ENCODE peak calls at places on chromosomes 13 and 19, in four cellular contexts. F is transverse colon, R is H1, L is HCT116. C is an unnamed sample.

GRCh38 chr13:112711528-112712265 is 21.9 kb downstream of the ATP11A start:
- DNase-seq in F (peak; percentile 78), L (peak; percentile 85), R (peak; percentile 86), C (no peak)

GRCh38 chr19:511101-511841 is 4.0 kb downstream of the TPGS1 start:
- DNase-seq in L (peak; percentile 83), F (peak; percentile 82), R (no peak), C (no peak)

GRCh38 chr19:1929051-1929742 is 11.8 kb upstream of the CSNK1G2 start:
- DNase-seq in R (no peak), L (peak; percentile 61), F (peak; percentile 88), C (no peak)

GRCh38 chr13:98482476-98483444 is 94.1 kb downstream of the STK24 start:
- DNase-seq in F (peak; percentile 71), R (no peak), L (no peak), C (no peak)

GRCh38 chr19:46602392-46603194 is 1.5 kb downstream of the CALM3 start:
- DNase-seq in F (no peak), R (no peak), L (no peak), C (no peak)

GRCh38 chr13:50887153-50887552 is 22.4 kb upstream of the RNASEH2B start:
- DNase-seq in L (no peak), F (no peak), R (no peak), C (no peak)

GRCh38 chr13:77619655-77620054 is 77.8 kb upstream of the SLAIN1 start:
- DNase-seq in L (no peak), R (no peak), F (no peak), C (no peak)

GRCh38 chr13:40979232-40979631 is 39.9 kb downstream of the ELF1 start:
- DNase-seq in L (no peak), R (no peak), F (no peak), C (no peak)

GRCh38 chr13:68234278-68234677 is 1004.1 kb upstream of the PCDH9 start:
- DNase-seq in F (no peak), R (no peak), L (no peak), C (no peak)

GRCh38 chr13:25678398-25678797 is 306.6 kb downstream of the ATP8A2 start:
- DNase-seq in F (peak; percentile 11), L (no peak), R (no peak), C (no peak)

GRCh38 chr13:93603043-93603442 is 376.4 kb downstream of the GPC6 start:
- DNase-seq in F (no peak), R (peak; percentile 2), L (no peak), C (no peak)

GRCh38 chr19:41409288-41409687 is 11.7 kb downstream of the BCKDHA start:
- DNase-seq in R (no peak), F (no peak), L (peak; percentile 28), C (no peak)

GRCh38 chr13:59358014-59358413 is 805.7 kb downstream of the DIAPH3 start:
- DNase-seq in R (no peak), F (no peak), L (no peak), C (no peak)

GRCh38 chr13:99830931-99831330 is 140.6 kb downstream of the ZIC5 start:
- DNase-seq in R (peak; percentile 25), L (no peak), F (no peak), C (no peak)

GRCh38 chr19:7932930-7933300 is 7.0 kb upstream of the CTXN1 start:
- DNase-seq in R (no peak), L (no peak), F (no peak), C (no peak)

GRCh38 chr19:10299545-10300458 is 9.8 kb downstream of the ZGLP1 start:
- DNase-seq in F (no peak), R (no peak), L (no peak), C (peak; percentile 90)

GRCh38 chr19:29810504-29810871 is 1.3 kb upstream of the CCNE1 start:
- DNase-seq in L (no peak), F (peak; percentile 14), R (no peak), C (no peak)

GRCh38 chr13:84641491-84641890 is 759.2 kb upstream of the SLITRK1 start:
- DNase-seq in L (no peak), R (no peak), F (no peak), C (no peak)

GRCh38 chr13:113406321-113407102 is 42.6 kb upstream of the GRTP1 start:
- DNase-seq in L (no peak), R (no peak), F (no peak), C (no peak)

GRCh38 chr13:54241719-54242118 is 1213.1 kb downstream of the OLFM4 start:
- DNase-seq in R (no peak), F (no peak), L (no peak), C (no peak)

GRCh38 chr19:10505583-10506229 is 2.5 kb upstream of the KEAP1 start:
- DNase-seq in R (no peak), L (peak; percentile 60), F (peak; percentile 84), C (no peak)

GRCh38 chr19:47778954-47779351 is 450 bp downstream of the SELENOW start:
- DNase-seq in R (no peak), L (no peak), F (peak; percentile 45), C (no peak)

GRCh38 chr13:112545866-112546265 is 42.1 kb downstream of the TUBGCP3 start:
- DNase-seq in R (no peak), L (no peak), F (no peak), C (no peak)

GRCh38 chr13:50386527-50387123 is 371.4 kb downstream of the KCNRG start:
- DNase-seq in L (no peak), F (no peak), R (no peak), C (no peak)

GRCh38 chr19:56670961-56671612 is 470 bp downstream of the ZNF835 start:
- DNase-seq in L (no peak), F (no peak), R (no peak), C (no peak)

GRCh38 chr19:48330012-48330681 is 4.8 kb downstream of the EMP3 start:
- DNase-seq in F (peak; percentile 89), R (no peak), L (no peak), C (no peak)

GRCh38 chr13:111397202-111397880 is 76.9 kb downstream of the TEX29 start:
- DNase-seq in R (no peak), F (no peak), L (no peak), C (peak; percentile 58)

GRCh38 chr13:34076943-34077703 is 259.2 kb downstream of the RFC3 start:
- DNase-seq in R (no peak), L (peak; percentile 7), F (no peak), C (no peak)

GRCh38 chr19:35757231-35757748 is 461 bp upstream of the HSPB6 start:
- DNase-seq in F (peak; percentile 74), R (no peak), L (no peak), C (no peak)

GRCh38 chr13:85626603-85627002 is 172.6 kb downstream of the SLITRK6 start:
- DNase-seq in L (no peak), R (no peak), F (no peak), C (no peak)

GRCh38 chr19:53864308-53864836 is 3.3 kb upstream of the MYADM start:
- DNase-seq in F (peak; percentile 55), R (no peak), L (no peak), C (no peak)

GRCh38 chr13:75550159-75550567 is 572 bp downstream of the UCHL3 start:
- DNase-seq in F (peak; percentile 41), L (peak; percentile 56), R (no peak), C (no peak)

GRCh38 chr19:29524201-29524911 is 1.4 kb upstream of the VSTM2B start:
- DNase-seq in F (no peak), L (no peak), R (no peak), C (no peak)

GRCh38 chr19:13788991-13789390 is 6.3 kb upstream of the ZSWIM4 start:
- DNase-seq in L (no peak), R (no peak), F (peak; percentile 38), C (no peak)

GRCh38 chr13:97101912-97102311 is 107.6 kb upstream of the OXGR1 start:
- DNase-seq in L (no peak), F (no peak), R (no peak), C (no peak)

GRCh38 chr13:40653558-40654318 is 12.7 kb downstream of the FOXO1 start:
- DNase-seq in R (no peak), L (no peak), F (no peak), C (no peak)

DNA sequence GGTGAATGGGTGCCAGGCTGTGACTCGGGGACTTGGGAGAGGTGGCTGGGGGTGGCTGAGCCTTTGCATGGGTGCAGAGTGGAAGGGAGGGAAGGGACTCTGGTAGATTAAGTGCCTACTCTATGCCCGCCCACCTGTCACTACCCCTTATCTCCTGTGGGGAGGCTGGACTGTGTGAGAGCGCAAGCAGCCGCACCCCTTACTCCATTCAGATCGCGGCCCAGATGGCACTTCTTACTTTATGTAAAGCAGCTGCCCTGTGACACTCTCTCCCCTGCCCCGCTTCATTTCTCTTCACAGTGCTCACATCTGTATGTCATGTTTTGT is 2.9 kb downstream of the KASH5 start:
- DNase-seq in R (no peak), F (no peak), L (no peak), C (no peak)
- H3K27ac ChIP-seq in R (no peak overlapping the region), F (no peak overlapping the region), L (no peak overlapping the region), C (no peak overlapping the region)

DNA sequence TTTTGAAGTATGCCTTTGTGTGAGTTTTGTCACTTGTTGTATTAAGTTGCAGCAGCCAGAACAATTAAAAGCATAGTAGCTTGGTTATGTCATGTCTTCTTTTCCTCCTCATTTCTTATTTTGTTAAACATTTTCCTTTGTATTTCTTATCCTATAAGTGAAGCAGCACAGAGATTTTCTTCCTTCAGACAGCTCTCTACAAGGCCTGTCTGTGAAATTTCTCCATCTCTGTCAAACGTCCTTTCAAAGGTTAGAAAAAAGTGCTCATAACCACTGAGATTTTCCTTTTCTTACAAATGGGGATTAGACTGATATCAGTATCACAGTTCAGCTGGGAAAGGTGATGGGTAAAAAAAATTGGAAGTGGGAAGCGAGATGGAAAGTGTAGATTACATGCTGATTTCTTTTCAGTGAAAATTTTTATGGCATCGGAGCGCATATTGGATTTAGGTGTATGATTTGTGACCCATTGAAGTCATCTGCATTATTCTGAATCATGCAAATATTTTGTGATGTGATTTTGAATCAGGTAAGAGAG is 71.7 kb downstream of the GPC5 start:
- DNase-seq in L (no peak), R (no peak), F (no peak), C (no peak)
- TF ChIP-seq POLR2AphosphoS5 in L (no peak), R (no peak), F (no peak), C (no peak)

GRCh38 chr13:44365008-44365407 is 8.6 kb upstream of the SERP2 start:
- DNase-seq in F (no peak), L (peak; percentile 21), R (no peak), C (no peak)
- H3K27ac ChIP-seq in F (peak overlapping the region; percentile 24), L (peak overlapping the region; percentile 28), R (no peak overlapping the region), C (no peak overlapping the region)

DNA sequence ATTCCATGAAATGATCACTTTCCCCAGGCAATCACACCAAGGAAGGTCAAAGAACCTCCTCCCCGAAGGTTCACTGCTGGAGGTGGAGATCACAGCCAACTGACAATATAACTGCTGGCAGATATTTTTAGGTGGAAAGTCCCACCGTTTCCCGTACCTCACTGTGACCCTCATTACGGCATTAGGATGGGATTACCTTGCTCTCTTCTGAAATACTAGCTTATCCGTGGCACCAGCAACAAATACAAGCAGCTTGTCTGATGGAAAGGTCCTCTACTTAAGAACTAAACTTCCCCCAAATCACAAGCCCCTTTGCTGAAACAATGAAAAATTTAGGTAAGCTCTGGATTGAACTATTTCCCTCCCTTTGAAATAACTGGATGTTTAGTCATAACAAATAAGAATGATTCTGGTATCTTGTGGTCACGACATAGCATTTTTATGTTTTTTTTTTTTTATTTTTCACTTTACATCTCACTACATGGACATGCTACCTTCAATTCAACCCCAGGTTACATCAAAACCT is 178.9 kb downstream of the COL4A1 start:
- DNase-seq in R (no peak), L (no peak), F (no peak), C (no peak)
- TF ChIP-seq POLR2AphosphoS5 in R (no peak), L (no peak), F (no peak), C (no peak)

GRCh38 chr13:30004204-30004603 is 153.8 kb upstream of the UBL3 start:
- DNase-seq in R (no peak), F (no peak), L (no peak), C (peak; percentile 76)

GRCh38 chr13:30006246-30006645 is 155.8 kb upstream of the UBL3 start:
- DNase-seq in L (no peak), F (no peak), R (no peak), C (no peak)

GRCh38 chr13:30009411-30009810 is 159.0 kb upstream of the UBL3 start:
- DNase-seq in L (no peak), R (no peak), F (no peak), C (peak; percentile 72)
- H3K27ac ChIP-seq in L (no peak overlapping the region), R (no peak overlapping the region), F (no peak overlapping the region), C (no peak overlapping the region)

C was measured in vagina.